ENCODE peak calls at places on chromosomes 12 and 14, in nine cellular contexts. L is ureter; W is amniotic epithelial cell; K is NCI-H446 treated with DMSO at 0.1 percent for 48 hours; C is HS-5; P is EH; T is CD4-positive, alpha-beta T cell; X is NAMALWA; H is cerebellar cortex. F is an unnamed sample.

GRCh38 chr12:127677537-127678131 is 589.3 kb upstream of the TMEM132C start:
- DNase-seq in L (peak; percentile 72), W (peak; percentile 29), K (peak; percentile 30), C (peak; percentile 58), P (peak; percentile 88), T (peak; percentile 14), X (peak; percentile 74), H (peak; percentile 92), F (peak; percentile 56)

GRCh38 chr12:115191342-115191741 is 507.4 kb upstream of the TBX3 start:
- DNase-seq in L (no peak), W (no peak), K (no peak), C (no peak), P (no peak), T (no peak), X (no peak), H (no peak), F (no peak)

GRCh38 chr14:104066279-104066678 is 19.2 kb upstream of the ASPG start:
- DNase-seq in L (no peak), W (no peak), K (no peak), C (no peak), P (no peak), T (no peak), X (no peak), H (no peak), F (no peak)

GRCh38 chr12:65319680-65320193 is 41.3 kb downstream of the MSRB3 start:
- DNase-seq in L (no peak), W (peak; percentile 73), K (no peak), C (no peak), P (no peak), T (no peak), X (no peak), H (no peak), F (no peak)

GRCh38 chr12:119148049-119148448 is 30.7 kb upstream of the HSPB8 start:
- DNase-seq in L (no peak), W (no peak), K (no peak), C (no peak), P (no peak), T (no peak), X (no peak), H (peak; percentile 21), F (no peak)

GRCh38 chr12:42585846-42586226 is 3.7 kb downstream of the PRICKLE1 start:
- DNase-seq in L (no peak), W (no peak), K (no peak), C (no peak), P (no peak), T (no peak), X (no peak), H (no peak), F (no peak)

GRCh38 chr12:63846249-63846967 is 1.9 kb downstream of the SRGAP1 start:
- DNase-seq in L (no peak), W (no peak), K (no peak), C (no peak), P (no peak), T (no peak), X (no peak), H (no peak), F (no peak)

GRCh38 chr14:61233436-61233956 is 47.6 kb downstream of the TMEM30B start:
- DNase-seq in L (no peak), W (no peak), K (no peak), C (no peak), P (no peak), T (no peak), X (no peak), H (no peak), F (no peak)

GRCh38 chr14:65940056-65940735 is 527.7 kb downstream of the FUT8 start:
- DNase-seq in L (no peak), W (peak; percentile 9), K (no peak), C (no peak), P (peak; percentile 5), T (no peak), X (peak; percentile 41), H (no peak), F (no peak)

GRCh38 chr12:32365473-32366064 is 33.8 kb upstream of the FGD4 start:
- DNase-seq in L (peak; percentile 59), W (peak; percentile 83), K (peak; percentile 21), C (peak; percentile 63), P (peak; percentile 87), T (peak; percentile 19), X (peak; percentile 80), H (peak; percentile 77), F (peak; percentile 56)

GRCh38 chr14:69573205-69573840 is 1.3 kb downstream of the CCDC177 start:
- DNase-seq in L (no peak), W (no peak), K (no peak), C (no peak), P (no peak), T (no peak), X (no peak), H (no peak), F (no peak)

GRCh38 chr12:65602579-65603295 is 221.5 kb upstream of the HMGA2 start:
- DNase-seq in L (peak; percentile 73), W (peak; percentile 93), K (peak; percentile 14), C (peak; percentile 90), P (peak; percentile 94), T (no peak), X (peak; percentile 65), H (peak; percentile 85), F (peak; percentile 71)

GRCh38 chr12:79512068-79512467 is 178.7 kb downstream of the PAWR start:
- DNase-seq in L (no peak), W (no peak), K (no peak), C (no peak), P (no peak), T (no peak), X (peak; percentile 37), H (peak; percentile 22), F (no peak)

GRCh38 chr12:44015333-44015941 is 179.6 kb downstream of the TMEM117 start:
- DNase-seq in L (no peak), W (peak; percentile 37), K (peak; percentile 75), C (peak; percentile 40), P (peak; percentile 63), T (no peak), X (peak; percentile 81), H (peak; percentile 85), F (no peak)

GRCh38 chr12:67426067-67426466 is 156.9 kb downstream of the CAND1 start:
- DNase-seq in L (no peak), W (peak; percentile 78), K (peak; percentile 50), C (no peak), P (peak; percentile 85), T (no peak), X (no peak), H (no peak), F (no peak)

GRCh38 chr14:72679106-72679505 is 214.8 kb downstream of the DPF3 start:
- DNase-seq in L (no peak), W (no peak), K (no peak), C (no peak), P (peak; percentile 56), T (no peak), X (no peak), H (peak; percentile 89), F (no peak)

GRCh38 chr12:132168311-132169031 is 24.2 kb downstream of the NOC4L start:
- DNase-seq in L (no peak), W (no peak), K (no peak), C (no peak), P (no peak), T (no peak), X (no peak), H (no peak), F (no peak)

F was measured in lung.